ENCODE peak calls at places on chromosomes 5 and 9, in five cellular contexts. One of them, this sample, is unnamed.
A peak's percentile ranks its signal among the peaks of the same experiment; 100 is the strongest.

GRCh38 chr9:18720691-18721090 is 246.7 kb downstream of the ADAMTSL1 start:
- DNase-seq in A549: no peak
- DNase-seq in sigmoid colon: no peak
- DNase-seq in stomach: no peak
- DNase-seq in HepG2: no peak
- DNase-seq in this sample: no peak

GRCh38 chr9:128191406-128192046 is at the start of gene CIZ1:
- DNase-seq in A549: peak; percentile 84
- DNase-seq in sigmoid colon: peak; percentile 90
- DNase-seq in stomach: peak; percentile 84
- DNase-seq in HepG2: peak; percentile 43
- DNase-seq in this sample: peak; percentile 97

GRCh38 chr9:129131300-129132145 is 20.3 kb downstream of the PTPA start:
- DNase-seq in A549: peak; percentile 93
- DNase-seq in sigmoid colon: peak; percentile 90
- DNase-seq in stomach: peak; percentile 85
- DNase-seq in HepG2: peak; percentile 43
- DNase-seq in this sample: peak; percentile 91

GRCh38 chr9:33942471-33943083 is 106.1 kb downstream of the UBAP2 start:
- DNase-seq in A549: peak; percentile 64
- DNase-seq in sigmoid colon: no peak
- DNase-seq in stomach: no peak
- DNase-seq in HepG2: peak; percentile 64
- DNase-seq in this sample: no peak

GRCh38 chr5:160616712-160617497 is 195.2 kb downstream of the PTTG1 start:
- DNase-seq in A549: no peak
- DNase-seq in sigmoid colon: no peak
- DNase-seq in stomach: no peak
- DNase-seq in HepG2: no peak
- DNase-seq in this sample: no peak

GRCh38 chr9:17987174-17987573 is 408.3 kb downstream of the SH3GL2 start:
- DNase-seq in A549: no peak
- DNase-seq in sigmoid colon: no peak
- DNase-seq in stomach: no peak
- DNase-seq in HepG2: no peak
- DNase-seq in this sample: no peak

GRCh38 chr9:34124103-34124502 is 2.4 kb downstream of the DCAF12 start:
- DNase-seq in A549: no peak
- DNase-seq in sigmoid colon: peak; percentile 24
- DNase-seq in stomach: no peak
- DNase-seq in HepG2: no peak
- DNase-seq in this sample: no peak

GRCh38 chr5:125717209-125717608 is 706.0 kb upstream of the GRAMD2B start:
- DNase-seq in A549: no peak
- DNase-seq in sigmoid colon: no peak
- DNase-seq in stomach: no peak
- DNase-seq in HepG2: peak; percentile 74
- DNase-seq in this sample: no peak

GRCh38 chr5:59174248-59174844 is 591.5 kb downstream of the RAB3C start:
- DNase-seq in A549: peak; percentile 38
- DNase-seq in sigmoid colon: no peak
- DNase-seq in stomach: no peak
- DNase-seq in HepG2: peak; percentile 63
- DNase-seq in this sample: no peak

GRCh38 chr5:16807475-16807874 is 128.6 kb downstream of the MYO10 start:
- DNase-seq in A549: no peak
- DNase-seq in sigmoid colon: no peak
- DNase-seq in stomach: no peak
- DNase-seq in HepG2: no peak
- DNase-seq in this sample: no peak

GRCh38 chr5:170280090-170280493 is 17.5 kb downstream of the LCP2 start:
- DNase-seq in A549: no peak
- DNase-seq in sigmoid colon: peak; percentile 84
- DNase-seq in stomach: no peak
- DNase-seq in HepG2: no peak
- DNase-seq in this sample: no peak

GRCh38 chr5:150672237-150672883 is 11.3 kb downstream of the MYOZ3 start:
- DNase-seq in A549: no peak
- DNase-seq in sigmoid colon: peak; percentile 79
- DNase-seq in stomach: peak; percentile 47
- DNase-seq in HepG2: no peak
- DNase-seq in this sample: peak; percentile 66

GRCh38 chr9:109118802-109119438 is 827 bp downstream of the TMEM245 start:
- DNase-seq in A549: no peak
- DNase-seq in sigmoid colon: peak; percentile 71
- DNase-seq in stomach: no peak
- DNase-seq in HepG2: peak; percentile 16
- DNase-seq in this sample: no peak

GRCh38 chr5:23631283-23632045 is 124.1 kb downstream of the PRDM9 start:
- DNase-seq in A549: peak; percentile 3
- DNase-seq in sigmoid colon: no peak
- DNase-seq in stomach: no peak
- DNase-seq in HepG2: no peak
- DNase-seq in this sample: no peak

GRCh38 chr9:18393340-18394130 is 80.4 kb upstream of the ADAMTSL1 start:
- DNase-seq in A549: peak; percentile 41
- DNase-seq in sigmoid colon: peak; percentile 79
- DNase-seq in stomach: peak; percentile 76
- DNase-seq in HepG2: peak; percentile 1
- DNase-seq in this sample: no peak

GRCh38 chr5:14574891-14575496 is 6.6 kb upstream of the OTULINL start:
- DNase-seq in A549: no peak
- DNase-seq in sigmoid colon: peak; percentile 71
- DNase-seq in stomach: peak; percentile 76
- DNase-seq in HepG2: no peak
- DNase-seq in this sample: peak; percentile 73

GRCh38 chr9:21078702-21079101 is 960 bp upstream of the IFNB1 start:
- DNase-seq in A549: no peak
- DNase-seq in sigmoid colon: no peak
- DNase-seq in stomach: no peak
- DNase-seq in HepG2: no peak
- DNase-seq in this sample: no peak

GRCh38 chr5:114830114-114830513 is 339.6 kb downstream of the TRIM36 start:
- DNase-seq in A549: no peak
- DNase-seq in sigmoid colon: no peak
- DNase-seq in stomach: no peak
- DNase-seq in HepG2: no peak
- DNase-seq in this sample: no peak

GRCh38 chr9:69516353-69517322 is 155.5 kb downstream of the APBA1 start:
- DNase-seq in A549: no peak
- DNase-seq in sigmoid colon: no peak
- DNase-seq in stomach: no peak
- DNase-seq in HepG2: no peak
- DNase-seq in this sample: no peak

GRCh38 chr5:122426301-122426700 is 114.3 kb downstream of the SNCAIP start:
- DNase-seq in A549: no peak
- DNase-seq in sigmoid colon: no peak
- DNase-seq in stomach: no peak
- DNase-seq in HepG2: no peak
- DNase-seq in this sample: no peak

GRCh38 chr9:88065609-88066008 is 72.7 kb downstream of the SPATA31C2 start:
- DNase-seq in A549: no peak
- DNase-seq in sigmoid colon: no peak
- DNase-seq in stomach: peak; percentile 34
- DNase-seq in HepG2: no peak
- DNase-seq in this sample: no peak

GRCh38 chr9:126016579-126017290 is 269.6 kb downstream of the PBX3 start:
- DNase-seq in A549: no peak
- DNase-seq in sigmoid colon: no peak
- DNase-seq in stomach: no peak
- DNase-seq in HepG2: no peak
- DNase-seq in this sample: no peak

GRCh38 chr5:107670927-107671741 is at the start of gene EFNA5:
- DNase-seq in A549: peak; percentile 17
- DNase-seq in sigmoid colon: peak; percentile 77
- DNase-seq in stomach: peak; percentile 46
- DNase-seq in HepG2: no peak
- DNase-seq in this sample: peak; percentile 31

GRCh38 chr9:4228142-4228541 is 71.7 kb downstream of the GLIS3 start:
- DNase-seq in A549: no peak
- DNase-seq in sigmoid colon: no peak
- DNase-seq in stomach: no peak
- DNase-seq in HepG2: no peak
- DNase-seq in this sample: no peak

DNA sequence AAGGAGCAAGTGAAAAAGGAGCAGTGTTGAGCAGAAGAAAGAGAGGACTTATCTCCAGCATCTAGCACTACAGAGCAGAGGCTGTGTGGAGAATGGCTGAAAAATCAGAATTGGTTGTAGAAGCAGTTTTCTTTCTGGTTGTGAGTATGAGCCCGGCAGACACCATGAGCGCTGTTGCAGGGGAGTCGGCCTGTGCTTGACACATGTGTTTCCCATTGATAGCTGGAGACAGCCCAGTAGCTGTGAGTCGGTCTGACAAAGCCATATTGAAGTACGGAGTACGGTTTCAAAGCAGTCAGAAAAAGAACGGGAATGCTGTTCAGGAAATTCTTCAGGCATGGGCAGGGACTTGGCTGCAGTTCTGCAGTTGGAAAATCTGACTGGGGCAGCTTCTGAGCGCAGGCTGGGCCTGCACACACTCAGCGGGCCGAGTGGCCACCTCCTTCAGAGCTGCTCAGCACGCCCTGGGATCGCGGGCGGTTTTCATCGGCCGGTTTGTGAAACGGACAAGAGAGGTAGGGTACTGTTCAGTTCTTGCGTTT is at the start of gene SGCD:
- DNase-seq in A549: peak; percentile 40
- DNase-seq in sigmoid colon: peak; percentile 86
- DNase-seq in stomach: peak; percentile 35
- DNase-seq in HepG2: no peak
- DNase-seq in this sample: peak; percentile 79
- TF ChIP-seq POLR2A in A549: no peak
- TF ChIP-seq POLR2A in sigmoid colon: peak; percentile 62
- TF ChIP-seq POLR2A in stomach: no peak
- TF ChIP-seq POLR2A in HepG2: no peak
- TF ChIP-seq POLR2A in this sample: no peak

GRCh38 chr9:130578865-130579737 is at the start of gene FUBP3:
- DNase-seq in A549: peak; percentile 98
- DNase-seq in sigmoid colon: peak; percentile 97
- DNase-seq in stomach: peak; percentile 94
- DNase-seq in HepG2: peak; percentile 84
- DNase-seq in this sample: peak; percentile 98
- TF ChIP-seq EP300 in A549: no peak
- TF ChIP-seq EP300 in sigmoid colon: no peak
- TF ChIP-seq EP300 in stomach: no peak
- TF ChIP-seq EP300 in HepG2: no peak
- TF ChIP-seq EP300 in this sample: no peak

GRCh38 chr9:137381501-137382443 is 41.2 kb downstream of the EXD3 start:
- DNase-seq in A549: no peak
- DNase-seq in sigmoid colon: peak; percentile 58
- DNase-seq in stomach: no peak
- DNase-seq in HepG2: no peak
- DNase-seq in this sample: no peak

GRCh38 chr9:137382444-137382727 is 40.6 kb downstream of the EXD3 start:
- DNase-seq in A549: no peak
- DNase-seq in sigmoid colon: no peak
- DNase-seq in stomach: no peak
- DNase-seq in HepG2: no peak
- DNase-seq in this sample: no peak

GRCh38 chr9:137380171-137380570 is 42.8 kb downstream of the EXD3 start:
- DNase-seq in A549: no peak
- DNase-seq in sigmoid colon: no peak
- DNase-seq in stomach: no peak
- DNase-seq in HepG2: no peak
- DNase-seq in this sample: no peak

GRCh38 chr9:137380606-137381005 is 42.4 kb downstream of the EXD3 start:
- DNase-seq in A549: no peak
- DNase-seq in sigmoid colon: peak; percentile 50
- DNase-seq in stomach: no peak
- DNase-seq in HepG2: no peak
- DNase-seq in this sample: no peak

GRCh38 chr9:137379761-137380161 is 43.2 kb downstream of the EXD3 start:
- DNase-seq in A549: no peak
- DNase-seq in sigmoid colon: peak; percentile 60
- DNase-seq in stomach: no peak
- DNase-seq in HepG2: no peak
- DNase-seq in this sample: no peak
- H3K4me1 ChIP-seq in A549: no peaks in the 10 kb centered on the region
- H3K4me1 ChIP-seq in sigmoid colon: no peaks in the 10 kb centered on the region
- H3K4me1 ChIP-seq in stomach: no peaks in the 10 kb centered on the region
- H3K4me1 ChIP-seq in HepG2: peaks cover 23% of the 10 kb centered on the region
- H3K4me1 ChIP-seq in this sample: peaks cover 8% of the 10 kb centered on the region

GRCh38 chr5:138831703-138832102 is 43.4 kb downstream of the LRRTM2 start:
- DNase-seq in A549: no peak
- DNase-seq in sigmoid colon: no peak
- DNase-seq in stomach: no peak
- DNase-seq in HepG2: no peak
- DNase-seq in this sample: no peak
- TF ChIP-seq POLR2A in A549: no peak
- TF ChIP-seq POLR2A in sigmoid colon: no peak
- TF ChIP-seq POLR2A in stomach: no peak
- TF ChIP-seq POLR2A in HepG2: no peak
- TF ChIP-seq POLR2A in this sample: no peak

GRCh38 chr9:37800631-37801286 is at the start of gene DCAF10:
- DNase-seq in A549: peak; percentile 58
- DNase-seq in sigmoid colon: peak; percentile 92
- DNase-seq in stomach: peak; percentile 90
- DNase-seq in HepG2: peak; percentile 72
- DNase-seq in this sample: peak; percentile 99
- TF ChIP-seq EP300 in A549: no peak
- TF ChIP-seq EP300 in sigmoid colon: no peak
- TF ChIP-seq EP300 in stomach: no peak
- TF ChIP-seq EP300 in HepG2: peak; percentile 60
- TF ChIP-seq EP300 in this sample: no peak

GRCh38 chr5:172644711-172645110 is 3.6 kb downstream of the NEURL1B start:
- DNase-seq in A549: no peak
- DNase-seq in sigmoid colon: no peak
- DNase-seq in stomach: no peak
- DNase-seq in HepG2: no peak
- DNase-seq in this sample: no peak
- H3K4me1 ChIP-seq in A549: peaks cover 5% of the 10 kb centered on the region
- H3K4me1 ChIP-seq in sigmoid colon: peaks cover 74% of the 10 kb centered on the region
- H3K4me1 ChIP-seq in stomach: peaks cover 81% of the 10 kb centered on the region
- H3K4me1 ChIP-seq in HepG2: peaks cover 9% of the 10 kb centered on the region
- H3K4me1 ChIP-seq in this sample: peaks cover 68% of the 10 kb centered on the region

DNA sequence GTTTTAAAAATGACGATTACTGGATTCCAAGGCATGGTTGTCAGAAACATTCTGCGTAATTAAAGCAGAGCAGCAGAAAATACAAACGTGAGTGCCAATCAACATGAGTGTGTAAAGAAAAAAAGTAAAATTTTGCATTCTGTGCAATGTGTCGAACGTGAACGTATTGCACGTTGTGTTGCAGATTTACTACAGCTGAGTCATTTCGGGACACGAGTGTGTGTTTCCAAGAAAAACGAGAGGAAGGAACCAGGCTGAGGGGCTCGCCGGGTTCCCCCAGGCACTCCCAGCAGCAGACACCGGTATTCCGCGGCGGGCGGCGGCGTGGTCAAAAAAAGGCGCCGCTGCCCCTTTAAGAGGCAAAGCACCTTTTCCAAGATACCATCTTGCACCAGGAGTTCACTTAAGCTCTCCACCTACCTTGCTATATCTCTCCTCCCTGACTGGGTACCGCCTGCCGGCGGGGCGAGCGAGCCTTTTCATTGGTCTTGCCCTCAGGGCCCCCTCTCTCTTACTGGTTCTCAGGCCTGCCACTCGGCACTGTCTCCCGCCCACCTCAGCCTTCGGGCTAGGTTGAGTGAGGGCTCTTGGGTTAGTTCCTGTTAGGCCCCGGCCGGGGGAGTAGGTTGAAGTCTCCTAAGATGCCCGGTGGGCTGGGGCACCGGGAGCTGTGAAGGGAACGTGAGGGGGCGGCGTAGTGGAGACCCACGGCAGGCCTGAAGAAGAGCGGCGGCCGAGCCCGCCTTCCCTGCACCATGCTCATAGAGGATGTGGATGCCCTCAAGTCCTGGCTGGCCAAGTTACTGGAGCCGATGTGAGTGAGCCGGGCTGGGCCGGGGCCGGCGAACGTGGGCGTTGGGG is at the start of gene RBM27:
- DNase-seq in A549: peak; percentile 100
- DNase-seq in sigmoid colon: peak; percentile 99
- DNase-seq in stomach: peak; percentile 98
- DNase-seq in HepG2: peak; percentile 97
- DNase-seq in this sample: peak; percentile 95
- TF ChIP-seq POLR2A in A549: peak; percentile 46
- TF ChIP-seq POLR2A in sigmoid colon: peak; percentile 62
- TF ChIP-seq POLR2A in stomach: peak; percentile 61
- TF ChIP-seq POLR2A in HepG2: peak; percentile 69
- TF ChIP-seq POLR2A in this sample: no peak